ENCODE peak calls at places on chromosomes 11 and 22, in four cellular contexts. R is GM12865, Y is posterior cingulate gyrus, Q is EH. T is an unnamed sample.

GRCh38 chr11:46006418-46007070 is 84.1 kb downstream of the LARGE2 start:
- DNase-seq in Y (no peak), R (peak; percentile 77), Q (peak; percentile 78), T (peak; percentile 93)

GRCh38 chr22:23248583-23248982 is 68.3 kb downstream of the BCR start:
- DNase-seq in Q (peak; percentile 46), Y (no peak), R (peak; percentile 15), T (peak; percentile 64)

GRCh38 chr22:24768537-24769374 is 5.8 kb downstream of the PIWIL3 start:
- DNase-seq in Y (peak; percentile 61), Q (peak; percentile 57), R (peak; percentile 55), T (peak; percentile 85)

GRCh38 chr11:48109046-48109666 is 107.5 kb upstream of the OR4B1 start:
- DNase-seq in Q (peak; percentile 68), Y (no peak), R (peak; percentile 37), T (peak; percentile 93)

GRCh38 chr11:34050967-34051348 is 573 bp upstream of the CAPRIN1 start:
- DNase-seq in Y (no peak), R (no peak), Q (no peak), T (no peak)

GRCh38 chr22:44180706-44181032 is at the start of gene PARVG:
- DNase-seq in Y (no peak), R (peak; percentile 81), Q (no peak), T (peak; percentile 70)

GRCh38 chr11:74449369-74449931 is 17.9 kb downstream of the KCNE3 start:
- DNase-seq in Y (peak; percentile 28), R (peak; percentile 68), Q (peak; percentile 84), T (peak; percentile 90)

GRCh38 chr11:1639102-1639620 is 9.6 kb downstream of the KRTAP5-5 start:
- DNase-seq in Y (no peak), R (no peak), Q (peak; percentile 28), T (no peak)

GRCh38 chr11:113305440-113306336 is 8.7 kb upstream of the TTC12 start:
- DNase-seq in R (peak; percentile 73), Y (peak; percentile 85), Q (peak; percentile 67), T (peak; percentile 81)

GRCh38 chr11:128687321-128687720 is 6.6 kb upstream of the FLI1 start:
- DNase-seq in R (no peak), Q (peak; percentile 40), Y (no peak), T (no peak)

GRCh38 chr11:47914743-47915142 is 65.6 kb upstream of the PTPRJ start:
- DNase-seq in Q (no peak), R (no peak), Y (no peak), T (peak; percentile 66)

GRCh38 chr11:10728779-10729472 is 22.1 kb upstream of the CTR9 start:
- DNase-seq in R (no peak), Q (peak; percentile 82), Y (no peak), T (no peak)

GRCh38 chr11:116070555-116070954 is 566.3 kb upstream of the CADM1 start:
- DNase-seq in Y (no peak), Q (no peak), R (no peak), T (no peak)

GRCh38 chr11:17439316-17439782 is 37.3 kb downstream of the ABCC8 start:
- DNase-seq in Q (no peak), R (no peak), Y (no peak), T (no peak)

GRCh38 chr11:131875611-131876010 is 505.2 kb downstream of the NTM start:
- DNase-seq in Y (no peak), R (no peak), Q (no peak), T (no peak)

GRCh38 chr22:39612811-39613548 is 42.4 kb downstream of the CACNA1I start:
- DNase-seq in R (no peak), Q (no peak), Y (no peak), T (no peak)

GRCh38 chr11:36510567-36511020 is 522 bp upstream of the TRAF6 start:
- DNase-seq in R (no peak), Y (no peak), Q (peak; percentile 57), T (no peak)

GRCh38 chr22:19151329-19152191 is 1.5 kb upstream of the GSC2 start:
- DNase-seq in R (no peak), Y (no peak), Q (no peak), T (no peak)

GRCh38 chr11:64854534-64855502 is 10.4 kb upstream of the CDC42BPG start:
- DNase-seq in Y (no peak), Q (peak; percentile 97), R (no peak), T (no peak)

GRCh38 chr11:21675049-21675616 is 517.8 kb upstream of the ANO5 start:
- DNase-seq in Y (no peak), R (no peak), Q (no peak), T (no peak)

GRCh38 chr11:24234822-24235508 is 261.9 kb upstream of the LUZP2 start:
- DNase-seq in Y (no peak), Q (peak; percentile 26), R (no peak), T (no peak)

GRCh38 chr11:122703541-122704272 is 48.2 kb downstream of the UBASH3B start:
- DNase-seq in Q (no peak), Y (no peak), R (no peak), T (no peak)

GRCh38 chr11:103486609-103487008 is 377.4 kb downstream of the DYNC2H1 start:
- DNase-seq in R (no peak), Q (peak; percentile 10), Y (no peak), T (no peak)

GRCh38 chr11:67309166-67309565 is 5.8 kb downstream of the SSH3 start:
- DNase-seq in Q (no peak), R (no peak), Y (no peak), T (no peak)

GRCh38 chr11:99865951-99866350 is 821.1 kb upstream of the ARHGAP42 start:
- DNase-seq in Q (no peak), R (no peak), Y (no peak), T (no peak)

GRCh38 chr11:69474736-69475135 is 6.7 kb upstream of the LINC01488 start:
- DNase-seq in Q (no peak), Y (no peak), R (no peak), T (no peak)

GRCh38 chr11:111574373-111575230 is 27.6 kb upstream of the SIK2 start:
- DNase-seq in Y (no peak), R (no peak), Q (peak; percentile 37), T (peak; percentile 89)

GRCh38 chr11:64263021-64263946 is 12.0 kb downstream of the PLCB3 start:
- DNase-seq in R (no peak), Q (peak; percentile 72), Y (no peak), T (no peak)

GRCh38 chr11:42901084-42901483 is 410.7 kb upstream of the API5 start:
- DNase-seq in Y (no peak), R (no peak), Q (no peak), T (no peak)

GRCh38 chr22:31106001-31106571 is 1.3 kb downstream of the SELENOM start:
- DNase-seq in Y (no peak), Q (peak; percentile 46), R (no peak), T (no peak)

GRCh38 chr11:113475160-113475761 is at the start of gene DRD2:
- DNase-seq in Q (no peak), R (no peak), Y (no peak), T (no peak)

GRCh38 chr11:2276999-2277328 is 6.6 kb upstream of the ASCL2 start:
- DNase-seq in Y (no peak), Q (peak; percentile 22), R (no peak), T (no peak)

GRCh38 chr11:3995949-3996554 is 98.5 kb upstream of the RRM1 start:
- DNase-seq in R (no peak), Y (no peak), Q (peak; percentile 87), T (no peak)

GRCh38 chr22:37741312-37741795 is 44.5 kb downstream of the TRIOBP start:
- DNase-seq in Y (no peak), R (no peak), Q (peak; percentile 91), T (no peak)

GRCh38 chr11:12995211-12995610 is 13.9 kb upstream of the RASSF10 start:
- DNase-seq in Q (no peak), Y (no peak), R (no peak), T (no peak)

GRCh38 chr22:44086759-44087158 is 62.7 kb downstream of the PARVB start:
- DNase-seq in R (no peak), Y (no peak), Q (no peak), T (no peak)

GRCh38 chr11:93198221-93198650 is 445 bp upstream of the SLC36A4 start:
- DNase-seq in R (no peak), Q (peak; percentile 47), Y (no peak), T (no peak)

GRCh38 chr11:44213148-44213547 is 96.8 kb downstream of the ALX4 start:
- DNase-seq in R (no peak), Q (no peak), Y (no peak), T (no peak)

GRCh38 chr22:48943567-48944432 is 883.9 kb downstream of the BRD1 start:
- DNase-seq in R (no peak), Y (peak; percentile 75), Q (no peak), T (peak; percentile 70)